ENCODE peak calls at places on chromosome 17, in four cellular contexts. U, C, E and T are unnamed samples.

GRCh38 chr17:17235212-17236174 is 1.5 kb downstream of the FLCN start:
- DNase-seq in E (peak; percentile 40), U (no peak), C (no peak), T (peak; percentile 32)

GRCh38 chr17:35243459-35244204 is 760 bp downstream of the SLFN5 start:
- DNase-seq in E (peak; percentile 63), C (peak; percentile 26), U (peak; percentile 46), T (peak; percentile 17)

GRCh38 chr17:33519692-33520091 is 226.6 kb upstream of the ASIC2 start:
- DNase-seq in E (no peak), U (no peak), C (no peak), T (no peak)

GRCh38 chr17:17681744-17682292 is 560 bp downstream of the RAI1 start:
- DNase-seq in E (no peak), C (peak; percentile 24), U (no peak), T (no peak)

GRCh38 chr17:77489898-77490265 is 349.1 kb downstream of the SEC14L1 start:
- DNase-seq in U (no peak), E (no peak), C (no peak), T (no peak)

GRCh38 chr17:4969551-4970231 is 2.1 kb upstream of the SPAG7 start:
- DNase-seq in C (no peak), E (no peak), U (no peak), T (no peak)

GRCh38 chr17:63911657-63912100 is 621 bp upstream of the CSHL1 start:
- DNase-seq in U (no peak), C (peak; percentile 33), E (no peak), T (no peak)

GRCh38 chr17:77496831-77497577 is 356.2 kb downstream of the SEC14L1 start:
- DNase-seq in U (no peak), C (no peak), E (no peak), T (no peak)

GRCh38 chr17:66625321-66625767 is 209.6 kb upstream of the CACNG5 start:
- DNase-seq in E (no peak), U (no peak), C (no peak), T (no peak)

GRCh38 chr17:75825748-75826370 is 18.3 kb downstream of the UNC13D start:
- DNase-seq in U (no peak), C (no peak), E (no peak), T (no peak)

GRCh38 chr17:6755281-6755680 is 565 bp upstream of the XAF1 start:
- DNase-seq in U (peak; percentile 21), C (no peak), E (no peak), T (no peak)

GRCh38 chr17:11986939-11987329 is 10.3 kb downstream of the ZNF18 start:
- DNase-seq in E (no peak), C (no peak), U (no peak), T (no peak)

GRCh38 chr17:40283662-40284061 is 4.0 kb upstream of the CDC6 start:
- DNase-seq in U (peak; percentile 96), C (no peak), E (no peak), T (peak; percentile 89)

GRCh38 chr17:82003411-82004381 is 19.0 kb downstream of the CENPX start:
- DNase-seq in C (no peak), U (peak; percentile 87), E (no peak), T (peak; percentile 67)

GRCh38 chr17:63276376-63276775 is 169.7 kb downstream of the CYB561 start:
- DNase-seq in E (no peak), U (no peak), C (no peak), T (no peak)

GRCh38 chr17:42365136-42365535 is 23.1 kb downstream of the STAT3 start:
- DNase-seq in C (no peak), U (no peak), E (no peak), T (peak; percentile 78)

GRCh38 chr17:64357191-64357981 is 33.3 kb downstream of the PECAM1 start:
- DNase-seq in C (no peak), U (peak; percentile 99), E (no peak), T (peak; percentile 97)

GRCh38 chr17:28385037-28385797 is 13.7 kb downstream of the SARM1 start:
- DNase-seq in C (no peak), E (peak; percentile 10), U (no peak), T (no peak)

GRCh38 chr17:74133726-74134125 is 69.8 kb upstream of the RPL38 start:
- DNase-seq in C (no peak), E (no peak), U (no peak), T (no peak)

GRCh38 chr17:10099051-10099571 is 99.3 kb downstream of the GAS7 start:
- DNase-seq in E (no peak), U (peak; percentile 71), C (no peak), T (no peak)

GRCh38 chr17:7572588-7573323 is 6.7 kb upstream of the CD68 start:
- DNase-seq in E (peak; percentile 98), C (peak; percentile 98), U (peak; percentile 97), T (peak; percentile 97)

GRCh38 chr17:56358651-56359050 is 205.4 kb downstream of the ANKFN1 start:
- DNase-seq in U (no peak), E (no peak), C (no peak), T (no peak)

GRCh38 chr17:14922421-14922820 is 342.7 kb downstream of the PMP22 start:
- DNase-seq in U (no peak), E (no peak), C (no peak), T (no peak)

GRCh38 chr17:16131593-16131992 is 83.7 kb downstream of the NCOR1 start:
- DNase-seq in E (no peak), U (no peak), C (no peak), T (no peak)

GRCh38 chr17:37737971-37738370 is 6.9 kb downstream of the HNF1B start:
- DNase-seq in E (no peak), U (no peak), C (no peak), T (no peak)

GRCh38 chr17:29155235-29155965 is 24.8 kb downstream of the MYO18A start:
- DNase-seq in E (no peak), U (no peak), C (no peak), T (no peak)

GRCh38 chr17:57236686-57237299 is 19.5 kb upstream of the MSI2 start:
- DNase-seq in U (no peak), E (peak; percentile 74), C (no peak), T (no peak)

GRCh38 chr17:78034429-78035091 is 76.1 kb downstream of the TNRC6C start:
- DNase-seq in E (no peak), C (no peak), U (no peak), T (no peak)

GRCh38 chr17:64455993-64456885 is 7.3 kb downstream of the MILR1 start:
- DNase-seq in C (no peak), U (no peak), E (no peak), T (no peak)

GRCh38 chr17:58415371-58416055 is 1.8 kb downstream of the RNF43 start:
- DNase-seq in C (no peak), E (peak; percentile 5), U (no peak), T (no peak)

GRCh38 chr17:8150194-8151119 is 1.7 kb downstream of the PER1 start:
- DNase-seq in E (no peak), U (no peak), C (no peak), T (no peak)

GRCh38 chr17:61555127-61555531 is 35.9 kb downstream of the NACA2 start:
- DNase-seq in U (no peak), E (no peak), C (no peak), T (no peak)

GRCh38 chr17:77475012-77475976 is 334.5 kb downstream of the SEC14L1 start:
- DNase-seq in U (peak; percentile 44), E (no peak), C (no peak), T (peak; percentile 58)

GRCh38 chr17:57948555-57949420 is 6.4 kb downstream of the CUEDC1 start:
- DNase-seq in C (no peak), U (peak; percentile 96), E (no peak), T (peak; percentile 79)

GRCh38 chr17:11485336-11485735 is 112.9 kb upstream of the DNAH9 start:
- DNase-seq in E (no peak), U (no peak), C (no peak), T (no peak)

GRCh38 chr17:69473801-69474170 is 59.3 kb downstream of the MAP2K6 start:
- DNase-seq in E (no peak), U (peak; percentile 88), C (no peak), T (peak; percentile 10)